ENCODE peak calls at places on chromosomes 7 and 10, in four cellular contexts. X is H1, H is GM12878, S is K562. P is an unnamed sample.

GRCh38 chr10:43282881-43283280 is 16.0 kb upstream of the RASGEF1A start:
- DNase-seq in X (peak; percentile 91), H (no peak), S (peak; percentile 55), P (no peak)

GRCh38 chr10:45627412-45628048 is 45.0 kb downstream of the ZFAND4 start:
- DNase-seq in X (no peak), H (no peak), S (no peak), P (no peak)

GRCh38 chr10:100362570-100363496 is 15.8 kb downstream of the SCD start:
- DNase-seq in X (no peak), H (no peak), S (no peak), P (no peak)

GRCh38 chr7:38224392-38224791 is 46.3 kb downstream of the STARD3NL start:
- DNase-seq in X (no peak), H (no peak), S (no peak), P (no peak)

GRCh38 chr7:5230272-5231067 is 40.4 kb downstream of the WIPI2 start:
- DNase-seq in X (no peak), H (no peak), S (no peak), P (no peak)

GRCh38 chr7:121084748-121085336 is 96.3 kb downstream of the CPED1 start:
- DNase-seq in X (no peak), H (no peak), S (no peak), P (no peak)

GRCh38 chr7:121752706-121753105 is 120.3 kb upstream of the PTPRZ1 start:
- DNase-seq in X (no peak), H (no peak), S (no peak), P (peak; percentile 2)

GRCh38 chr10:37947526-37947925 is 28.9 kb downstream of the ZNF25 start:
- DNase-seq in X (no peak), H (no peak), S (no peak), P (no peak)

GRCh38 chr7:11212080-11212711 is 238.5 kb downstream of the PHF14 start:
- DNase-seq in X (no peak), H (peak; percentile 12), S (peak; percentile 46), P (peak; percentile 42)

GRCh38 chr10:97222346-97222961 is 36.7 kb upstream of the SLIT1 start:
- DNase-seq in X (no peak), H (no peak), S (peak; percentile 63), P (no peak)

GRCh38 chr10:84293574-84294016 is 34.8 kb upstream of the CCSER2 start:
- DNase-seq in X (no peak), H (no peak), S (peak; percentile 92), P (no peak)

GRCh38 chr10:24723788-24724380 is at the start of gene ARHGAP21:
- DNase-seq in X (peak; percentile 78), H (no peak), S (peak; percentile 77), P (no peak)

GRCh38 chr10:99798031-99798430 is 15.6 kb downstream of the ABCC2 start:
- DNase-seq in X (no peak), H (no peak), S (no peak), P (no peak)

GRCh38 chr7:45582868-45583277 is 8.7 kb downstream of the ADCY1 start:
- DNase-seq in X (no peak), H (no peak), S (no peak), P (no peak)

GRCh38 chr10:9613338-9613737 is 1404.3 kb upstream of the CELF2 start:
- DNase-seq in X (no peak), H (peak; percentile 43), S (no peak), P (no peak)

GRCh38 chr7:24318326-24318725 is 34.3 kb downstream of the NPY start:
- DNase-seq in X (no peak), H (no peak), S (peak; percentile 23), P (peak; percentile 15)

GRCh38 chr10:21217107-21217506 is 308.4 kb downstream of the SKIDA1 start:
- DNase-seq in X (no peak), H (no peak), S (no peak), P (no peak)

GRCh38 chr7:123846217-123846891 is 1.4 kb downstream of the HYAL4 start:
- DNase-seq in X (no peak), H (peak; percentile 7), S (no peak), P (no peak)

GRCh38 chr10:117543999-117544728 is 1.6 kb downstream of the EMX2 start:
- DNase-seq in X (no peak), H (no peak), S (no peak), P (no peak)

GRCh38 chr7:14570750-14571607 is 331.6 kb downstream of the DGKB start:
- DNase-seq in X (no peak), H (no peak), S (no peak), P (no peak)

GRCh38 chr7:102094311-102094710 is 192.4 kb upstream of the SH2B2 start:
- DNase-seq in X (no peak), H (no peak), S (no peak), P (no peak)

GRCh38 chr10:42885491-42886270 is 103.1 kb downstream of the BMS1 start:
- DNase-seq in X (no peak), H (no peak), S (no peak), P (no peak)

GRCh38 chr7:6246257-6246917 is 26.0 kb downstream of the CYTH3 start:
- DNase-seq in X (no peak), H (no peak), S (no peak), P (no peak)

DNA sequence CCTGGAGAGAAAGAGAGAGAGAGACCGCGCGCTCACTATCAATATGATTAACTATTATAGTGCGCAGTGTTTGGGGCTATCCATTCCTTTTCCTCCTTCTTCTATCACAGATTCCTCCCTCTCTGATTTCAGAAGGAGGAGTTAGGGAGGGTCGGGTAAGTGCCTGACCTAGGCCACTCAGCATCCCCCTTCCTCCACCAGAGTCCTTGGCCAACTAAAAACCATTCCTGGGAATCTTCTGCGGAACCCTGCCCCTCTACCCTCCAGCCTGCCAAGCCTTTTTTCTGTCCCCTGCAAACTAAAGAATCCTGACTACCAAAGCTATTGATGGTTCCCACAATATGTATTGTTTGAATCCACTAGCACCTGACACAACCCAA is 256.2 kb upstream of the NFE2L3 start:
- DNase-seq in X (no peak), H (no peak), S (no peak), P (no peak)
- H2AFZ ChIP-seq in X (peak overlapping the region; percentile 37), H (peak overlapping the region; percentile 35), S (peak overlapping the region; percentile 99), P (peak overlapping the region; percentile 81)

DNA sequence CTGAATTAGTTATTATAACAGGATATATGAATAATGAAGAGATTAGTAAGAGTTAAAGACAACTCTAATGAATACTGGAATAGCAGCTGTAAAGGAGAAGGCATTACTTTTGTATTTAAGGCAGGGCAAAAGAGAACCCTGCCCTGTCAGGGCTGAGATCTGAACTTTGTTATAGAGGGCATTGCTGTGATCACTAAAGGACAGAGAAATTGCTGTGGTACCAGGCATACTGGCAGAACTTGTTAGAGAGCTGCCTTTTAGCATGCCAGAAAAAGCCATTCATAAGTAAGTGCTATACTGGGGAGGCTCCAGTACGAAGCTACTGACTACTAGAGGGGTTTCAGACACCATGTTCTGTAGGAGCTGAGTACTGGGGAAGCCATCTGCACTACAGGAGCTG is 481.8 kb downstream of the SEMA3D start:
- DNase-seq in X (no peak), H (no peak), S (no peak), P (no peak)
- TF ChIP-seq EGR1 in X (no peak), H (no peak), S (no peak), P (no peak)

GRCh38 chr10:1972406-1972805 is 235.1 kb upstream of the ADARB2 start:
- DNase-seq in X (no peak), H (no peak), S (no peak), P (no peak)
- H2AFZ ChIP-seq in X (no peak overlapping the region), H (no peak overlapping the region), S (no peak overlapping the region), P (no peak overlapping the region)

GRCh38 chr7:113100091-113100723 is 13.6 kb upstream of the GPR85 start:
- DNase-seq in X (no peak), H (no peak), S (no peak), P (no peak)
- TF ChIP-seq EGR1 in X (no peak), H (no peak), S (no peak), P (no peak)

DNA sequence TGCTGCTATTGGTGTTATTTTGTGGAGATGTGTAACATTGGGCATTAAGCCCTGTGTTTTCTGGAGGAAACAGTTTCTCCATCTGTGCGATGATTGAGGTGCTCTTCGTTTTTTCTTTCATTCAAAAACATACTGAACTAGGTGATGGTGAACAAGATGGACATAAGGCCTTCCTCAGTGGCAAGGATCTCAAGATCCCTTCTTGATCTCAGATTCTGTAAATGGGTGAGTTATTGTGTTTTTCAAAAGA is 759 bp upstream of the ELAPOR2 start:
- DNase-seq in X (no peak), H (no peak), S (no peak), P (no peak)
- H2AFZ ChIP-seq in X (peak overlapping the region; percentile 100), H (peak overlapping the region; percentile 97), S (peak overlapping the region; percentile 98), P (peak overlapping the region; percentile 97)

GRCh38 chr7:29102554-29103151 is 43.7 kb downstream of the CPVL start:
- DNase-seq in X (peak; percentile 80), H (no peak), S (peak; percentile 35), P (peak; percentile 33)
- TF ChIP-seq EGR1 in X (no peak), H (no peak), S (no peak), P (no peak)

GRCh38 chr10:17737021-17737965 is 14.7 kb upstream of the TMEM236 start:
- DNase-seq in X (peak; percentile 40), H (no peak), S (no peak), P (no peak)
- H2AFZ ChIP-seq in X (no peak overlapping the region), H (no peak overlapping the region), S (peak overlapping the region; percentile 4), P (no peak overlapping the region)

DNA sequence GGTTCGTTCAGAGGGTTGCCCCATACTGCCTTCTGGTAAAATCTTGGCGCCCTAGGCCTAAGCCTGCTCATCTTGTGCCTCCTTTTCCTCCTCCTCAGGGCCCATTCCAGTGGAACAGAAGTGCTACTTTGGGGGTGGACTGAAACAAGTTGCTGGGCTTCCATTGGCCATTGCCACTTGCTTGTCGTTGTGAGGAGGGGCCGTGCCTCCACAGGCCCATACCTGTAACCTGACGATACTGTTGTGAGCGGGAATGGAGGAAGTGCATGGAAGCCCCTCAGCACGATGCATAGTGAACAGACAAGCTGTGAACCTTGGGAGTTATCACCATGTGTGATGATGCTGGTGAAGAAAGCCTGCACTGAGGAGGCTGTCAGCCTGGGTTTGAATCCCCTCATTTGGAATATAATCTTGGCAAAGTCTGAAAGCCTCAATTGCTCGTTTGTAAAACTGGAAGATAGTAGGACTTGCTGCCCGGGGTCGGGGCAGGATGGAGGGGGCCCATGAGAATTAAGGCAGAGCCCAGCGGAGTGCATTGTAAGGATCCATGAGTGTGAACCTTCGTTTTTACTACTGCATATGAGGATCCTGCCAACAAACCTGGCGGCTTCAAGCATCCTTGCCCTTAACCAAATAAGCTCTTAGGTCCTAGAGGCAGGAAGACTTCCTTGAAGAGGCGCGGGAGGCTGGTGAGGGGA is 671 bp upstream of the PAPSS2 start:
- DNase-seq in X (peak; percentile 59), H (no peak), S (no peak), P (no peak)
- TF ChIP-seq EGR1 in X (no peak), H (no peak), S (no peak), P (no peak)

P was measured in HCT116.